ENCODE peak calls at places on chromosomes 12 and 14, in ten cellular contexts. Q is thyroid gland; P is Panc1; H is CD8-positive, alpha-beta memory T cell; D is heart right ventricle; K is kidney; O is esophagus squamous epithelium; E is A673; U is RWPE1; L is heart left ventricle. B is an unnamed sample.

GRCh38 chr14:92686763-92687427 is 61.5 kb downstream of the LGMN start:
- DNase-seq in Q (peak), P (no peak), H (no peak), D (peak), K (peak), O (no peak), E (peak), U (peak), L (peak), B (no peak)

GRCh38 chr14:28751467-28752058 is 15.0 kb upstream of the FOXG1 start:
- DNase-seq in Q (peak), P (peak), H (no peak), D (no peak), K (no peak), O (no peak), E (peak), U (peak), L (no peak), B (no peak)

GRCh38 chr12:120971299-120972180 is 6.8 kb upstream of the HNF1A start:
- DNase-seq in Q (peak), P (peak), H (no peak), D (no peak), K (no peak), O (no peak), E (peak), U (peak), L (peak), B (no peak)

GRCh38 chr12:104736307-104736706 is 221.8 kb downstream of the SLC41A2 start:
- DNase-seq in Q (peak), P (no peak), H (no peak), D (no peak), K (no peak), O (no peak), E (peak), U (no peak), L (no peak), B (no peak)

GRCh38 chr14:80518173-80518572 is 306.9 kb upstream of the DIO2 start:
- DNase-seq in Q (no peak), P (no peak), H (no peak), D (no peak), K (no peak), O (no peak), E (no peak), U (no peak), L (no peak), B (no peak)

GRCh38 chr14:37116933-37117844 is 55.2 kb downstream of the SLC25A21 start:
- DNase-seq in Q (no peak), P (peak), H (no peak), D (no peak), K (no peak), O (no peak), E (peak), U (peak), L (no peak), B (no peak)

GRCh38 chr12:46364777-46365580 is 7.6 kb downstream of the SLC38A2 start:
- DNase-seq in Q (peak), P (no peak), H (no peak), D (no peak), K (no peak), O (no peak), E (peak), U (no peak), L (peak), B (no peak)

GRCh38 chr14:52951730-52952481 is 1.1 kb upstream of the FERMT2 start:
- DNase-seq in Q (peak), P (peak), H (no peak), D (no peak), K (no peak), O (no peak), E (peak), U (peak), L (peak), B (no peak)

GRCh38 chr12:80120994-80121393 is 21.7 kb downstream of the OTOGL start:
- DNase-seq in Q (no peak), P (no peak), H (no peak), D (no peak), K (no peak), O (no peak), E (no peak), U (no peak), L (no peak), B (no peak)

GRCh38 chr14:81679226-81679625 is 145.6 kb upstream of the SEL1L start:
- DNase-seq in Q (no peak), P (no peak), H (no peak), D (no peak), K (no peak), O (no peak), E (no peak), U (no peak), L (no peak), B (no peak)

GRCh38 chr12:15631007-15631715 is 158.0 kb downstream of the EPS8 start:
- DNase-seq in Q (no peak), P (no peak), H (no peak), D (no peak), K (no peak), O (no peak), E (peak), U (no peak), L (no peak), B (no peak)

GRCh38 chr12:15625075-15625474 is 164.1 kb downstream of the EPS8 start:
- DNase-seq in Q (no peak), P (no peak), H (no peak), D (no peak), K (no peak), O (no peak), E (no peak), U (no peak), L (no peak), B (no peak)

GRCh38 chr12:15629108-15629507 is 160.1 kb downstream of the EPS8 start:
- DNase-seq in Q (peak), P (peak), H (no peak), D (peak), K (peak), O (no peak), E (peak), U (peak), L (peak), B (no peak)

GRCh38 chr12:15629761-15630160 is 159.4 kb downstream of the EPS8 start:
- DNase-seq in Q (no peak), P (no peak), H (no peak), D (no peak), K (no peak), O (no peak), E (no peak), U (peak), L (no peak), B (no peak)

GRCh38 chr12:15627995-15628945 is 160.9 kb downstream of the EPS8 start:
- DNase-seq in Q (peak), P (no peak), H (no peak), D (no peak), K (no peak), O (no peak), E (no peak), U (no peak), L (no peak), B (no peak)
- H3K27ac ChIP-seq in Q (peak), P (peak), H (no peak), D (peak), K (peak), O (peak), E (no peak), U (no peak), L (peak), B (peak)

DNA sequence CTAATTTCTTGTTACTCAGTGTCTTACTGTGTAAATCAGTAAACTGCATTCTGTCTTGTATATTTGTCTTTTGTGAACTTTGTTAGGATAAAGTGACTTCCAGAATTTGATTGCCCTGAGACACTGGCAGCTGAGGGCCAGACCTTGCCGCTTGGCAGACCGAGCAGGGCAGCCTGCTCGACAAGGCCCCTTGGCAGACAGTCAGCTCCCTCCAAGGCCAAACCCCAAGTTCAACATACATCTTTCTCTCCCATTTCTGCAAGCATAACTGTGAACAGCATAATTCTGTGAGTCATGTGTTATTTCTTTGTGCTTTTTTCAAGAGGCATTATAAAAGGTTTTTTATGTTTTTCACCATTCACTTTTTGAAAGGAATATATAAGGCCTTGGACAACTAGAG is 39.2 kb upstream of the BMAL2 start:
- DNase-seq in Q (peak), P (no peak), H (no peak), D (no peak), K (no peak), O (no peak), E (no peak), U (no peak), L (peak), B (no peak)
- H3K27ac ChIP-seq in Q (peak), P (no peak), H (no peak), D (peak), K (no peak), O (no peak), E (no peak), U (no peak), L (no peak), B (no peak)

GRCh38 chr14:55583942-55584468 is 4.0 kb downstream of the KTN1 start:
- DNase-seq in Q (no peak), P (no peak), H (no peak), D (no peak), K (no peak), O (no peak), E (no peak), U (no peak), L (no peak), B (no peak)
- H3K27ac ChIP-seq in Q (no peak), P (peak), H (no peak), D (peak), K (no peak), O (no peak), E (peak), U (no peak), L (no peak), B (no peak)

GRCh38 chr12:14263742-14264141 is 101.7 kb upstream of the ATF7IP start:
- DNase-seq in Q (no peak), P (no peak), H (no peak), D (no peak), K (no peak), O (no peak), E (no peak), U (no peak), L (no peak), B (no peak)

GRCh38 chr12:14264777-14265176 is 100.7 kb upstream of the ATF7IP start:
- DNase-seq in Q (no peak), P (no peak), H (no peak), D (no peak), K (no peak), O (no peak), E (peak), U (no peak), L (no peak), B (no peak)

GRCh38 chr12:14270392-14270791 is 95.1 kb upstream of the ATF7IP start:
- DNase-seq in Q (no peak), P (no peak), H (no peak), D (no peak), K (no peak), O (no peak), E (no peak), U (no peak), L (no peak), B (no peak)

GRCh38 chr12:14264316-14264715 is 101.2 kb upstream of the ATF7IP start:
- DNase-seq in Q (no peak), P (no peak), H (no peak), D (no peak), K (no peak), O (no peak), E (peak), U (no peak), L (no peak), B (no peak)

GRCh38 chr12:14267724-14268123 is 97.8 kb upstream of the ATF7IP start:
- DNase-seq in Q (no peak), P (no peak), H (no peak), D (no peak), K (no peak), O (no peak), E (no peak), U (no peak), L (no peak), B (no peak)
- H3K27ac ChIP-seq in Q (no peak), P (no peak), H (no peak), D (no peak), K (no peak), O (no peak), E (no peak), U (no peak), L (no peak), B (no peak)

DNA sequence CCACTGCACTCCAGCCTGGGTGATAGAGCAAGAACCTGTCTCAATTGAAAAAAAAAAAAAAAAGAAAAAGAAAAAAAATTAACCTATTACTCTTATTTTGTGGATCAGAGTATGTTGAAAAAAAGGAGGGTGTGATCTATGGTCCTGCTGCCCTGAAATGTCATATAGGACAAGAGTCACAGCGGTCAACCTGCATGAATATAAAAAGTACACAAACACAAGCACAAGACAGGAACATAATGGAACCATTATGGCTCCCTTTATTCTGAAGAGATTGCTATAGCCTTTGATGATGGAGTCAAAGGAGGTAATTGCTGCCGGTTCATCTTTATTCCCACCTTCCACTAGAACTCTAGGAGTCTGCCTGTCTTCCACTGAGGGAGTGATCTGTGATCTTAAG is 96.9 kb downstream of the NTN4 start:
- DNase-seq in Q (no peak), P (no peak), H (no peak), D (no peak), K (no peak), O (no peak), E (no peak), U (no peak), L (no peak), B (no peak)
- H3K27ac ChIP-seq in Q (no peak), P (no peak), H (no peak), D (peak), K (no peak), O (no peak), E (no peak), U (no peak), L (no peak), B (no peak)

DNA sequence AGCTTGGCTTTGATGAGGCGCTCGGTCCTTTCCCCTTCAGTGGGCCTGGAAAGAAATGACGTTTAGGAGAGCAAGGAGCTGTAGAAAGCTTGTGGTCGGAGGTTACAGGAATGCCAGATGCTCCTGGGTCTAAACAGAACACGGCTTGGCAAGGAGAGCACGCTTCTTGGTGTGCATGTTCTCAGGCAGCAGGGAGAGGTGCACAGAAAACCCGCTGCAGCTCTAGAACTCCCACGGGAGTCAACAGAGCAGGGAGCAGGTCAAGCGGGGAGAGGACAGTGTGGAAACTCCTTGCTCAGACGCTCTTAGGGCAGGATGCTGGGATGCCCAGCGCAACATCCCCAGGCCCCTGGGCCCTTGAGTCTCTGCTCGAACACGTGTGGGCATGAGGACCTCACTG is 51.0 kb downstream of the SSH1 start:
- DNase-seq in Q (no peak), P (no peak), H (no peak), D (no peak), K (no peak), O (no peak), E (no peak), U (no peak), L (no peak), B (no peak)
- H3K27ac ChIP-seq in Q (no peak), P (no peak), H (no peak), D (peak), K (no peak), O (no peak), E (no peak), U (peak), L (no peak), B (no peak)

DNA sequence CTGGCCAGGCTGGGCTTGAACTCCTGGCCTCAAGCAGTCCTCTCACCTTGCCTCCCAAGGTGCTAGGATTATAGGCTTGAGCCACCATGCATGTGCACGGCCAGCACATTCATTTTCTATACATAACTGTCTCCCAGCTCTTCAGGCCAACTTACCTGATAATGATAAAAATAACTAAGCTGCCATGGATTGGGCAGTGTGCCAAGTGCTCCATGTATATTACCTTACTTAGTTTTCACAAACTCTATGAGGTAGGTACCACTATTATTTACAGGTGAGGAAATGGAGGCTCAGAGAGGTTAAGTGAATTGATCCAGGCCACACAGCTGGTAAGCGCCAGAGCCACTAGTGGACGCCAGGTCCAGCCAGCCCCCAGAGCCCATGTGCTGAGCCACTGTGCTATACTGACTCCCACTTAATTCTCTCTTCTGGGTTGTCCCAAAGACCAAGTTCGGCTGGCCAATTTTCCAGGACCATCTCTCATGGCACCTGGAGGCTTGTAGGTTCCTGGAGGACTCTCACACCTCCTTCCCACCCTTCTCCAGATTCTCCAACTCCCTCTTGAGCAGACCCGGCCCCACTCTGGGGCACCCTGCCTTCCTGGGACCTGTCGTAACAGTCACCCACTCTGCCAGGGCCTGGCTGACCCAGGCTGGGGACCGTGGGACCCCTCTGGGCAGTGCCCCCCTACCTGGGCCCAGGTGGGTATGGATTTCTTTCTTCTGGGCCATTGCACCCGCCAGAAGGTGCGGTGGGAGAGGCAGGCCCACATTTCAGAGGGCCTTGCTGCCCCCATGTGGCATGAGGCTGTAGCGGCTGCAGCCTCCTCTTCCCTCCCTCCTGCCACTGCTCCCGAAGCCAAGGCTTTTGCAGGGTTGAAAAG is 30.2 kb upstream of the CIPC start:
- DNase-seq in Q (peak), P (peak), H (peak), D (peak), K (peak), O (no peak), E (peak), U (peak), L (peak), B (peak)
- H3K27ac ChIP-seq in Q (no peak), P (peak), H (no peak), D (no peak), K (no peak), O (no peak), E (no peak), U (peak), L (no peak), B (no peak)